ENCODE peak calls at places on chromosomes 12 and 14, in six cellular contexts. X, J, C, Y, P and S are unnamed samples. For H3K36me3, the result is how much of the 10 kb centered on the place peaks cover.

GRCh38 chr12:28870839-28871440 is 278.1 kb upstream of the FAR2 start:
- DNase-seq in X (no peak), J (no peak), C (no peak), Y (no peak), P (no peak), S (no peak)

GRCh38 chr14:52852810-52853521 is 61.6 kb upstream of the GNPNAT1 start:
- DNase-seq in X (peak), J (no peak), C (no peak), Y (no peak), P (no peak), S (no peak)

GRCh38 chr14:37081220-37081619 is 91.2 kb downstream of the SLC25A21 start:
- DNase-seq in X (no peak), J (no peak), C (no peak), Y (peak), P (no peak), S (no peak)

GRCh38 chr14:37035401-37035800 is 137.0 kb downstream of the SLC25A21 start:
- DNase-seq in X (no peak), J (no peak), C (no peak), Y (no peak), P (no peak), S (no peak)

GRCh38 chr12:66329941-66330340 is 27.6 kb downstream of the HELB start:
- DNase-seq in X (no peak), J (no peak), C (no peak), Y (no peak), P (no peak), S (no peak)

GRCh38 chr14:44893535-44893934 is 68.2 kb downstream of the KLHL28 start:
- DNase-seq in X (no peak), J (no peak), C (no peak), Y (no peak), P (no peak), S (no peak)

GRCh38 chr14:29242755-29243340 is 476.3 kb downstream of the FOXG1 start:
- DNase-seq in X (no peak), J (no peak), C (no peak), Y (no peak), P (no peak), S (no peak)

GRCh38 chr12:92297932-92298681 is 152.5 kb upstream of the BTG1 start:
- DNase-seq in X (no peak), J (no peak), C (no peak), Y (no peak), P (no peak), S (no peak)

GRCh38 chr12:46549527-46550265 is 177.1 kb upstream of the SLC38A2 start:
- DNase-seq in X (no peak), J (peak), C (no peak), Y (peak), P (no peak), S (no peak)

GRCh38 chr12:51886021-51886710 is 1.7 kb upstream of the ANKRD33 start:
- DNase-seq in X (peak), J (peak), C (no peak), Y (no peak), P (no peak), S (no peak)

GRCh38 chr12:75103822-75104221 is 105.8 kb downstream of the KCNC2 start:
- DNase-seq in X (no peak), J (no peak), C (no peak), Y (no peak), P (no peak), S (no peak)

GRCh38 chr14:58294201-58294600 is 4.2 kb upstream of the ARID4A start:
- DNase-seq in X (no peak), J (no peak), C (no peak), Y (no peak), P (no peak), S (no peak)

GRCh38 chr12:89962648-89963047 is 254.0 kb upstream of the ATP2B1 start:
- DNase-seq in X (no peak), J (no peak), C (no peak), Y (no peak), P (no peak), S (no peak)

GRCh38 chr14:72549026-72549425 is 344.9 kb downstream of the DPF3 start:
- DNase-seq in X (no peak), J (no peak), C (no peak), Y (no peak), P (no peak), S (no peak)

GRCh38 chr12:75329918-75330826 is at the start of gene CAPS2:
- DNase-seq in X (peak), J (peak), C (peak), Y (peak), P (no peak), S (peak)

GRCh38 chr12:84636801-84637285 is 275.8 kb downstream of the SLC6A15 start:
- DNase-seq in X (no peak), J (no peak), C (no peak), Y (no peak), P (no peak), S (no peak)

GRCh38 chr12:127588224-127588623 is 678.7 kb upstream of the TMEM132C start:
- DNase-seq in X (no peak), J (no peak), C (no peak), Y (no peak), P (no peak), S (peak)

GRCh38 chr14:104986487-104987164 is 1.0 kb downstream of the CLBA1 start:
- DNase-seq in X (no peak), J (no peak), C (no peak), Y (no peak), P (no peak), S (no peak)

GRCh38 chr14:102238766-102239165 is 66.2 kb downstream of the MOK start:
- DNase-seq in X (no peak), J (no peak), C (no peak), Y (no peak), P (no peak), S (no peak)

GRCh38 chr14:61662437-61663311 is 32.6 kb upstream of the HIF1A start:
- DNase-seq in X (peak), J (peak), C (no peak), Y (peak), P (peak), S (no peak)

GRCh38 chr12:84793558-84794367 is 118.8 kb downstream of the SLC6A15 start:
- DNase-seq in X (no peak), J (no peak), C (no peak), Y (no peak), P (no peak), S (no peak)

GRCh38 chr12:30962047-30962446 is 35.5 kb downstream of the TSPAN11 start:
- DNase-seq in X (no peak), J (no peak), C (no peak), Y (no peak), P (no peak), S (no peak)

GRCh38 chr12:110565919-110566871 is 16.9 kb downstream of the PPTC7 start:
- DNase-seq in X (peak), J (no peak), C (no peak), Y (no peak), P (no peak), S (no peak)

GRCh38 chr12:122951406-122951805 is 14.9 kb downstream of the ABCB9 start:
- DNase-seq in X (peak), J (no peak), C (no peak), Y (peak), P (no peak), S (no peak)

GRCh38 chr14:63867926-63868921 is 15.4 kb downstream of the SYNE2 start:
- DNase-seq in X (no peak), J (no peak), C (no peak), Y (no peak), P (peak), S (no peak)

GRCh38 chr12:944201-944600 is 5.3 kb downstream of the RAD52 start:
- DNase-seq in X (no peak), J (no peak), C (no peak), Y (no peak), P (no peak), S (no peak)

GRCh38 chr12:946656-947055 is 2.8 kb downstream of the RAD52 start:
- DNase-seq in X (no peak), J (no peak), C (no peak), Y (no peak), P (peak), S (no peak)

GRCh38 chr12:946212-946611 is 3.3 kb downstream of the RAD52 start:
- DNase-seq in X (no peak), J (no peak), C (no peak), Y (no peak), P (peak), S (no peak)

GRCh38 chr12:938810-939209 is 10.7 kb downstream of the RAD52 start:
- DNase-seq in X (no peak), J (no peak), C (no peak), Y (no peak), P (no peak), S (no peak)

GRCh38 chr12:943051-943450 is 6.4 kb downstream of the RAD52 start:
- DNase-seq in X (no peak), J (no peak), C (no peak), Y (no peak), P (no peak), S (no peak)
- H3K36me3 ChIP-seq in X (under half), J (under half), C (under half), Y (under half), P (under half), S (half or more)

DNA sequence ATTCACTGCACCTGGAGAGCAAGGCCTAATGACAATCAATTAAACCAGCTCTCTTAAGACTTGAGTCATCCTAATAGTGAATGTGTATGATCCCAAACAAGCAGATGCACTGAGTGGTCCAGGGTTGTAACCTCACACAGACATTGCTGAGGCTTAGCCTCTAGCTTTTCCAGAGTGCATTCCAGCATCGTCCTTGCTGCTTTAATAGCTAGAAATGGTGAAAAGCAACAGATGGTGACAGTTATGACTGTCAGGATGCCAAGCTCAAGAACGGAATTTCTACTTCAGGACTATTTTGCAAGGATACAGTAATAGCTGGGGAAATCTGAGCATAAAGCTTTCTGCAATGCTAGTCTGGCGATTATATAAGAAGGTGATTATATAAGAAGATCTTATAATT is 34.6 kb downstream of the PTPRR start:
- DNase-seq in X (no peak), J (no peak), C (no peak), Y (no peak), P (no peak), S (no peak)
- TF ChIP-seq ZNF274 in X (no peak), J (no peak), C (no peak), Y (no peak), P (no peak), S (no peak)

GRCh38 chr12:117167769-117168168 is 22.5 kb downstream of the FBXO21 start:
- DNase-seq in X (no peak), J (no peak), C (no peak), Y (no peak), P (no peak), S (no peak)
- H3K36me3 ChIP-seq in X (half or more), J (half or more), C (half or more), Y (half or more), P (under half), S (half or more)

DNA sequence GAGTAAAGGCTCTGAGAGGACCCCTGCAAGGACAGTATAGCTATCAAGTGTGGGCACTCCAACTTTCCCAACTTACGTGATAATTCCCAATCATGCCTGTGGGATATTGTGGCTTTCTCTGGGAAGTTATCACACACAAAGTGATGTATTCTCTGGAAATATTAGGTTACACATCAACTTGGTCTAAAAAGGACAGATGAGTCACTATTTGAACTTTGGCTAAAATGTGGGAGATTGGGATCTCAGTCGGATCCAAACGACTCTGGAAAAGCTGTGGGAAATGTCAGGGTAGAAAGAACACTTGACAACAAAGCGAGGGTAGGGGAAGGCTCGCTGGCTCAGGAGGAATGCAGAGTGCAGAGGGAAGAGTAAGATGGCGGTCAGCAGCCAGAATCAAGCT is 1048.9 kb downstream of the BCL11B start:
- DNase-seq in X (no peak), J (no peak), C (no peak), Y (no peak), P (no peak), S (no peak)
- TF ChIP-seq ZNF274 in X (no peak), J (no peak), C (no peak), Y (no peak), P (no peak), S (no peak)

GRCh38 chr12:43148711-43149110 is 403.3 kb downstream of the ADAMTS20 start:
- DNase-seq in X (no peak), J (no peak), C (no peak), Y (no peak), P (no peak), S (no peak)
- H3K36me3 ChIP-seq in X (under half), J (under half), C (under half), Y (under half), P (under half), S (under half)

GRCh38 chr12:989051-989450 is 2.0 kb upstream of the ERC1 start:
- DNase-seq in X (no peak), J (no peak), C (no peak), Y (no peak), P (no peak), S (no peak)

GRCh38 chr12:990649-991349 is at the start of gene ERC1:
- DNase-seq in X (peak), J (peak), C (no peak), Y (peak), P (no peak), S (peak)

GRCh38 chr12:989751-990278 is 1.2 kb upstream of the ERC1 start:
- DNase-seq in X (peak), J (peak), C (no peak), Y (no peak), P (no peak), S (no peak)

GRCh38 chr12:990308-990648 is 745 bp upstream of the ERC1 start:
- DNase-seq in X (peak), J (peak), C (no peak), Y (no peak), P (no peak), S (peak)

GRCh38 chr12:988616-989015 is 2.4 kb upstream of the ERC1 start:
- DNase-seq in X (no peak), J (no peak), C (no peak), Y (no peak), P (no peak), S (no peak)
- TF ChIP-seq ZNF274 in X (no peak), J (no peak), C (no peak), Y (no peak), P (no peak), S (no peak)

DNA sequence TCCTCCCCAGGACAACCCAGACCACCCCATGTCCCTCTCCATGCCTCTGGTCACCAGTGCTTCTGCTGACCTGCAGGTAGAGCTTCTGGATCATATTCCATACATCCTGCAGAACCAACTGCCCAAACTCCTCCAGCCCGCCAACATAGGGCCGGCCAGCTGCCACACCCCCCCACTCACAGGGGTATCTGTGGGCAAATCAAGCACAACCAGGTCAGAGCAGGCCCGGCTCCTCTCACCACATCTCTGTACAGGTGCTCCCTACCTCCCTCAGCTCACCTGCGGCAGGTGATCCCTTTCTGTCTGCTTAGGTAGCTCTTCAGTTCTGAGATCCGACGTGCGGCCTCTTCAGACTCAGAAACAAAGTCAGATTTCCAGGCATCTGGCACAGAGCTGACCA is 29.0 kb downstream of the TEP1 start:
- DNase-seq in X (no peak), J (no peak), C (no peak), Y (no peak), P (no peak), S (no peak)
- H3K36me3 ChIP-seq in X (half or more), J (under half), C (under half), Y (under half), P (under half), S (half or more)

DNA sequence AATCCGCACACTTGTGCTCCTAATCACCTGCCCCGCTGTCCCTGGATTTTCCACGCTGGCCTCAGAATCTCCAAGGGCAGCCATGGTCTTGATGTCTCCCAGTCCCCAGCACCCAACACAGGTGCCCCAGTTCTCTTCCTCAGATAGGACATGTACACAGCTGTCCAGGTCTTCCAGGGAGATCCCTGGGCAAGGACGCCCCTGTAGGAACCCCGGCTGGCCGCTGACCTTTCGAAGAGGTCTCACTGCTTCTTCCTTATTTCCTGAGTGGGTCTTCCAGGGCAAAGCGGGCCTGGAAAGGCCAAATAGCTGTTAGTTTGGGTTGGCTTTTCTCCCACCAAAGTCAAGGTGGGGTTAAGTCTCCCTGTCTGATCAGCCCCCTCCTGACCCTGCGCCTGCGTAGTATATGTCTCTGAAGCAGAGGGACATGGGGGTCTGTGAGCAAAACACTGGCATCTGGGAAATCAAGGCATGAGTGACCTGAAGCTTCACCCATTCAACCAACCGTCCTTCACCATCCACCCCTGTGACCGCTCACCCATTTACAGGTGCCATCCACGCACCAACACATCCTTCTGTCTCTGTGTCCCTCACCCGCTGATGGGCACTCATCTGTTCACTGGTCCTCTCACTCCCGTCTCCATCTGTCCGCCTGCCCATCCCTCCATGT is 4.6 kb downstream of the BEGAIN start:
- DNase-seq in X (no peak), J (no peak), C (no peak), Y (no peak), P (no peak), S (no peak)
- TF ChIP-seq ZNF274 in X (no peak), J (no peak), C (no peak), Y (no peak), P (no peak), S (no peak)

DNA sequence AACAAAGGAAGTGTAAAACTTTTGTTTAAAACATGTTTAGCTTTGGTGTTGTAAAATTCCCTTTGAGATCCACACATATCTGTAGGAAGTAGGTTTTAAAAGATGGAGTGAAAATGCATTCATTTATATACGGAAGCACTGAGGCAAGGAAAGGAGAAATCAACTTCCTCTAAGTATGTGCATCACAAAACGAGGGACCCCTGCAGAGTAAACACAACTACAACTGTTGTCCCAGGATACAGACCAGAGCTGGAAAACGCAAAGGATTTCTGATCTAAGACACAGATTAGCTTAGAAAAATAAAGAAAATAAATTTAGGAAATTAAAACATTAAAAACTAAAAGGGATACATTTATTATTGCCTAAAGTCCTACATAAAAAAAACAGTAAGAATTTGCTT is 297.6 kb downstream of the MED13L start:
- DNase-seq in X (no peak), J (no peak), C (no peak), Y (no peak), P (no peak), S (peak)
- H3K36me3 ChIP-seq in X (under half), J (half or more), C (under half), Y (under half), P (under half), S (half or more)